ENCODE peak calls at places on chromosome 17, in eight cellular contexts. T, A, D, L, X, W, C and U are unnamed samples.

GRCh38 chr17:72622661-72623433 is 469.6 kb downstream of the SLC39A11 start:
- DNase-seq in L (no peak), X (no peak), T (no peak), D (no peak), A (no peak), C (no peak), W (no peak), U (no peak)

GRCh38 chr17:4125552-4125951 is 17.3 kb downstream of the ZZEF1 start:
- DNase-seq in C (no peak), D (no peak), X (no peak), L (no peak), A (no peak), T (no peak), W (no peak), U (no peak)

GRCh38 chr17:8082312-8082711 is 5.2 kb downstream of the ALOX12B start:
- DNase-seq in X (no peak), T (no peak), C (no peak), D (no peak), L (no peak), W (no peak), A (no peak), U (no peak)

GRCh38 chr17:65099941-65100315 is 37.2 kb upstream of the RGS9 start:
- DNase-seq in T (no peak), A (peak), X (peak), L (peak), W (peak), D (peak), C (peak), U (peak)

GRCh38 chr17:75531724-75532090 is 6.2 kb downstream of the LLGL2 start:
- DNase-seq in W (no peak), D (peak), A (no peak), X (no peak), L (no peak), C (no peak), T (no peak), U (no peak)

GRCh38 chr17:49993423-49994037 is 1.5 kb downstream of the DLX3 start:
- DNase-seq in A (no peak), T (no peak), D (no peak), L (peak), C (no peak), W (no peak), X (peak), U (no peak)

GRCh38 chr17:83067718-83068261 is 11.6 kb upstream of the METRNL start:
- DNase-seq in X (no peak), D (no peak), L (no peak), T (no peak), A (peak), C (no peak), W (no peak), U (no peak)

GRCh38 chr17:75490953-75491649 is 24.2 kb downstream of the CASKIN2 start:
- DNase-seq in C (no peak), D (no peak), X (no peak), L (no peak), A (no peak), W (no peak), T (no peak), U (no peak)

GRCh38 chr17:71413935-71414334 is 706.9 kb upstream of the SOX9 start:
- DNase-seq in X (no peak), L (no peak), A (no peak), W (no peak), C (no peak), D (no peak), T (no peak), U (no peak)

GRCh38 chr17:79340771-79341528 is 266.3 kb downstream of the ENGASE start:
- DNase-seq in L (no peak), C (no peak), W (no peak), A (no peak), T (no peak), X (no peak), D (no peak), U (no peak)

GRCh38 chr17:45687594-45687993 is 96.5 kb upstream of the CRHR1 start:
- DNase-seq in W (no peak), A (no peak), X (no peak), D (no peak), L (no peak), T (no peak), C (no peak), U (no peak)

GRCh38 chr17:33267279-33267790 is 25.8 kb downstream of the ASIC2 start:
- DNase-seq in X (no peak), W (no peak), T (no peak), L (no peak), A (peak), C (no peak), D (peak), U (no peak)

GRCh38 chr17:79073016-79073705 is 1.5 kb upstream of the ENGASE start:
- DNase-seq in C (no peak), X (no peak), T (no peak), A (no peak), D (no peak), W (no peak), L (no peak), U (no peak)

GRCh38 chr17:17892731-17893130 is 55.9 kb upstream of the SREBF1 start:
- DNase-seq in C (no peak), T (no peak), A (no peak), W (no peak), L (no peak), D (no peak), X (no peak), U (no peak)

GRCh38 chr17:57502696-57503307 is 242.3 kb downstream of the CCDC182 start:
- DNase-seq in X (no peak), C (no peak), W (no peak), D (no peak), T (no peak), A (no peak), L (no peak), U (no peak)

GRCh38 chr17:75738218-75738802 is 17.1 kb downstream of the ITGB4 start:
- DNase-seq in X (no peak), C (no peak), L (no peak), T (no peak), W (no peak), D (peak), A (peak), U (no peak)

GRCh38 chr17:17034496-17035066 is 7.7 kb upstream of the MPRIP start:
- DNase-seq in D (no peak), L (no peak), X (no peak), W (no peak), A (no peak), T (no peak), C (no peak), U (no peak)

GRCh38 chr17:55272711-55273578 is 8.2 kb downstream of the HLF start:
- DNase-seq in C (no peak), W (no peak), T (no peak), D (no peak), L (no peak), X (no peak), A (no peak), U (no peak)

GRCh38 chr17:7281074-7281952 is at the start of gene SLC2A4:
- DNase-seq in C (peak), D (peak), L (peak), W (peak), T (peak), X (peak), A (peak), U (peak)